ENCODE peak calls at places on chromosomes 16 and 17, in eight cellular contexts. One of them, this sample, is unnamed.

GRCh38 chr17:1376061-1376460 is 24.0 kb downstream of the YWHAE start:
- DNase-seq in thoracic aorta: no peak
- DNase-seq in body of pancreas: no peak
- DNase-seq in heart left ventricle: no peak
- DNase-seq in AG10803: no peak
- DNase-seq in cardiac muscle cell: no peak
- DNase-seq in pancreas: no peak
- DNase-seq in lower lobe of right lung: no peak
- DNase-seq in this sample: no peak

GRCh38 chr16:81445926-81446317 is 1.3 kb downstream of the CMIP start:
- DNase-seq in thoracic aorta: no peak
- DNase-seq in body of pancreas: peak; percentile 42
- DNase-seq in heart left ventricle: no peak
- DNase-seq in AG10803: no peak
- DNase-seq in cardiac muscle cell: no peak
- DNase-seq in pancreas: no peak
- DNase-seq in lower lobe of right lung: no peak
- DNase-seq in this sample: no peak

GRCh38 chr17:55887531-55887930 is 136.7 kb downstream of the PCTP start:
- DNase-seq in thoracic aorta: no peak
- DNase-seq in body of pancreas: no peak
- DNase-seq in heart left ventricle: no peak
- DNase-seq in AG10803: no peak
- DNase-seq in cardiac muscle cell: no peak
- DNase-seq in pancreas: no peak
- DNase-seq in lower lobe of right lung: no peak
- DNase-seq in this sample: no peak

GRCh38 chr17:33234930-33235685 is 58.0 kb downstream of the ASIC2 start:
- DNase-seq in thoracic aorta: peak; percentile 67
- DNase-seq in body of pancreas: peak; percentile 52
- DNase-seq in heart left ventricle: peak; percentile 27
- DNase-seq in AG10803: peak; percentile 85
- DNase-seq in cardiac muscle cell: peak; percentile 88
- DNase-seq in pancreas: peak; percentile 67
- DNase-seq in lower lobe of right lung: no peak
- DNase-seq in this sample: peak; percentile 77

GRCh38 chr17:40916366-40916765 is 21.1 kb downstream of the KRT23 start:
- DNase-seq in thoracic aorta: no peak
- DNase-seq in body of pancreas: no peak
- DNase-seq in heart left ventricle: no peak
- DNase-seq in AG10803: no peak
- DNase-seq in cardiac muscle cell: no peak
- DNase-seq in pancreas: no peak
- DNase-seq in lower lobe of right lung: no peak
- DNase-seq in this sample: no peak

GRCh38 chr17:18964018-18964351 is 12.0 kb downstream of the SLC5A10 start:
- DNase-seq in thoracic aorta: no peak
- DNase-seq in body of pancreas: no peak
- DNase-seq in heart left ventricle: no peak
- DNase-seq in AG10803: no peak
- DNase-seq in cardiac muscle cell: no peak
- DNase-seq in pancreas: peak; percentile 8
- DNase-seq in lower lobe of right lung: no peak
- DNase-seq in this sample: no peak

GRCh38 chr16:67834242-67834614 is 7.9 kb upstream of the THAP11 start:
- DNase-seq in thoracic aorta: no peak
- DNase-seq in body of pancreas: no peak
- DNase-seq in heart left ventricle: no peak
- DNase-seq in AG10803: no peak
- DNase-seq in cardiac muscle cell: no peak
- DNase-seq in pancreas: no peak
- DNase-seq in lower lobe of right lung: no peak
- DNase-seq in this sample: no peak

GRCh38 chr16:15970202-15970601 is 20.8 kb downstream of the ABCC1 start:
- DNase-seq in thoracic aorta: no peak
- DNase-seq in body of pancreas: no peak
- DNase-seq in heart left ventricle: no peak
- DNase-seq in AG10803: no peak
- DNase-seq in cardiac muscle cell: no peak
- DNase-seq in pancreas: no peak
- DNase-seq in lower lobe of right lung: no peak
- DNase-seq in this sample: no peak

GRCh38 chr17:63937319-63937718 is 5.2 kb upstream of the CD79B start:
- DNase-seq in thoracic aorta: no peak
- DNase-seq in body of pancreas: no peak
- DNase-seq in heart left ventricle: no peak
- DNase-seq in AG10803: no peak
- DNase-seq in cardiac muscle cell: no peak
- DNase-seq in pancreas: no peak
- DNase-seq in lower lobe of right lung: no peak
- DNase-seq in this sample: no peak

GRCh38 chr17:63932721-63933120 is 590 bp upstream of the CD79B start:
- DNase-seq in thoracic aorta: no peak
- DNase-seq in body of pancreas: no peak
- DNase-seq in heart left ventricle: no peak
- DNase-seq in AG10803: no peak
- DNase-seq in cardiac muscle cell: no peak
- DNase-seq in pancreas: no peak
- DNase-seq in lower lobe of right lung: no peak
- DNase-seq in this sample: no peak

GRCh38 chr17:63937920-63938319 is 5.8 kb upstream of the CD79B start:
- DNase-seq in thoracic aorta: no peak
- DNase-seq in body of pancreas: no peak
- DNase-seq in heart left ventricle: no peak
- DNase-seq in AG10803: no peak
- DNase-seq in cardiac muscle cell: no peak
- DNase-seq in pancreas: no peak
- DNase-seq in lower lobe of right lung: no peak
- DNase-seq in this sample: no peak

GRCh38 chr17:63932008-63932561 is at the start of gene CD79B:
- DNase-seq in thoracic aorta: no peak
- DNase-seq in body of pancreas: no peak
- DNase-seq in heart left ventricle: no peak
- DNase-seq in AG10803: no peak
- DNase-seq in cardiac muscle cell: no peak
- DNase-seq in pancreas: no peak
- DNase-seq in lower lobe of right lung: no peak
- DNase-seq in this sample: no peak

DNA sequence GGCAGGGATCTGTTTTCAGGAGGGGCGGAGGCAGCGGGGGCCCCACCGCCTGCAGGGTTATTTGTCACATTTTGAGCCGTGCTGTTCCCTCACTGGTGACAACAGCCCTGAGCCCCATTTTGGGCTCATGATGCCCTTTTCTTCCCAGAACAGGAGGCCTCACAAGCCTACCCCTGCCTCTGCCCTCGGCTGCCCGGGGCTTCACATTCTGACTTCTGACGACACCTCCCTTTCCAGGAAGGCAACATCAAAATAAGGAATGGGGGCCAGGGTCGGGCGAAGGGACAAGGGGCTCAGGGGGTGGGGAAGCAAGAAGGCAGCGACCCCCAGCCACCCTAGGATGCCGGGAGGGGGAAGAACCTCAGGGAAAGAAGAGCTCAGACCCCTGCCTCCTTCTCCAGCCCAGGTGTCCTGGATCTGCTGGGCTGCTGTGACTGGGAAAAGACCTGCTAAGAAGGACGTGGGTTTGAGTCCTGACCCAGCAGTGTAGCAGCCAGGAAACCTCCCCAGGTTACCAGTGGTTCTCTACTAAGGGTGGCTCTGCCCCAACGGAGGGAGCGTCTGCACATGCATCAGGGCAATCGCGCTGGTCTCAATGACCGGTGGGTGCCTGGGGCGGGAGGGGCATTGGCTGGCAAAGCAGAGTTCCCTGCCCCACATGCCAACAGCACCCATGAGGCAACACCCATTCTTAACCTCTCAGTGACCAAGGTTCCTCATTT is 2.4 kb upstream of the CD79B start:
- DNase-seq in thoracic aorta: no peak
- DNase-seq in body of pancreas: no peak
- DNase-seq in heart left ventricle: no peak
- DNase-seq in AG10803: no peak
- DNase-seq in cardiac muscle cell: no peak
- DNase-seq in pancreas: no peak
- DNase-seq in lower lobe of right lung: no peak
- DNase-seq in this sample: no peak
- H3K4me3 ChIP-seq in thoracic aorta: no peak overlapping the region
- H3K4me3 ChIP-seq in body of pancreas: no peak overlapping the region
- H3K4me3 ChIP-seq in heart left ventricle: no peak overlapping the region
- H3K4me3 ChIP-seq in AG10803: no peak overlapping the region
- H3K4me3 ChIP-seq in cardiac muscle cell: no peak overlapping the region
- H3K4me3 ChIP-seq in pancreas: no peak overlapping the region
- H3K4me3 ChIP-seq in lower lobe of right lung: no peak overlapping the region
- H3K4me3 ChIP-seq in this sample: no peak overlapping the region

DNA sequence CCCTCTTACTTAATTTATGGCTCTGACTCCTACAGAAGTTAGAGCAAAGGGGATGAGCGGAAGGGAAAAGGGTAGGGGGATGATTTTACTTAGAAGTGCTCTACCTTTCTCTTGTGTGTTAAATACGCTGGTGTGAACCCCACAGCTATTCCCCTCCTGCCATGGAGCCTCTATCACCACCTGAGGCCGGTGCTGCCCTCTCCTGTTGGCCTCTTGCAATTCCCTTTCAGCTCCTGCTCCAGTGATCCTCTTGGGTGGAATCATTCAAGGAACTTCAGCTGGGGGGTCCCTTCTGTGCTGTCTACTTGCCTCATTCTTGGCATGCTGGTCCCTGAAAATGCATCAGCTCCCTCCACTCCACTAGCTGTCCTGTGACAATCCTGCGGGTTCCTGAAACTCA is 41.8 kb upstream of the CDH8 start:
- DNase-seq in thoracic aorta: no peak
- DNase-seq in body of pancreas: peak; percentile 5
- DNase-seq in heart left ventricle: no peak
- DNase-seq in AG10803: peak; percentile 1
- DNase-seq in cardiac muscle cell: no peak
- DNase-seq in pancreas: no peak
- DNase-seq in lower lobe of right lung: no peak
- DNase-seq in this sample: no peak
- TF ChIP-seq CTCF in thoracic aorta: no peak
- TF ChIP-seq CTCF in body of pancreas: no peak
- TF ChIP-seq CTCF in heart left ventricle: no peak
- TF ChIP-seq CTCF in AG10803: peak; percentile 32
- TF ChIP-seq CTCF in cardiac muscle cell: no peak
- TF ChIP-seq CTCF in pancreas: no peak
- TF ChIP-seq CTCF in lower lobe of right lung: peak; percentile 29
- TF ChIP-seq CTCF in this sample: no peak

GRCh38 chr16:1537763-1538289 is 4.4 kb downstream of the TMEM204 start:
- DNase-seq in thoracic aorta: no peak
- DNase-seq in body of pancreas: no peak
- DNase-seq in heart left ventricle: no peak
- DNase-seq in AG10803: no peak
- DNase-seq in cardiac muscle cell: no peak
- DNase-seq in pancreas: no peak
- DNase-seq in lower lobe of right lung: no peak
- DNase-seq in this sample: no peak

GRCh38 chr16:1538804-1539520 is 5.5 kb downstream of the TMEM204 start:
- DNase-seq in thoracic aorta: no peak
- DNase-seq in body of pancreas: no peak
- DNase-seq in heart left ventricle: no peak
- DNase-seq in AG10803: no peak
- DNase-seq in cardiac muscle cell: no peak
- DNase-seq in pancreas: no peak
- DNase-seq in lower lobe of right lung: no peak
- DNase-seq in this sample: no peak

GRCh38 chr16:1535391-1536291 is 2.2 kb downstream of the TMEM204 start:
- DNase-seq in thoracic aorta: no peak
- DNase-seq in body of pancreas: no peak
- DNase-seq in heart left ventricle: no peak
- DNase-seq in AG10803: peak; percentile 13
- DNase-seq in cardiac muscle cell: no peak
- DNase-seq in pancreas: no peak
- DNase-seq in lower lobe of right lung: no peak
- DNase-seq in this sample: no peak

GRCh38 chr16:1536601-1537000 is 3.1 kb downstream of the TMEM204 start:
- DNase-seq in thoracic aorta: no peak
- DNase-seq in body of pancreas: no peak
- DNase-seq in heart left ventricle: no peak
- DNase-seq in AG10803: no peak
- DNase-seq in cardiac muscle cell: no peak
- DNase-seq in pancreas: no peak
- DNase-seq in lower lobe of right lung: no peak
- DNase-seq in this sample: no peak

DNA sequence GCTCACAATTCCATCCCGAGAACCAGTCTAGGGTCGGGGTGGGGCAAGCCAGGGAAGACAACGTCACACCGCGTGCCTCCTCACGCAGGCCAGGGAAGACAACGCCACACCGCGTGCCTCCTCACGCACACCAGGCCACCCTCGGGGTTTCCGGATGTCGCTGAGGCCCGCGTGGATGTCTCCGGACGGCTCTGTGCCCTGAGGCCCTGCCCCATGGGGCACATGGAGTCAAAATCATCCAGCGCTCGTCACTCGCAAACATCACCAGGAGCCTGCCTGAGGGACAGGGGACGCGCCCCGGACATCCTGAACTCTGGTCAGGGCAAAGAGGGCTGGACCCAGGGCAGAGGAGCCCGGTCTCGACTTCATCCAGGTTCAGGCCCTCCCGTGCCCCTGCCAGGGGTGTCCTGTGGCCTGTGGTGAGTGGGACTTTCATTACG is 3.7 kb downstream of the TMEM204 start:
- DNase-seq in thoracic aorta: no peak
- DNase-seq in body of pancreas: no peak
- DNase-seq in heart left ventricle: no peak
- DNase-seq in AG10803: no peak
- DNase-seq in cardiac muscle cell: no peak
- DNase-seq in pancreas: no peak
- DNase-seq in lower lobe of right lung: peak; percentile 45
- DNase-seq in this sample: no peak
- H3K4me3 ChIP-seq in thoracic aorta: no peak overlapping the region
- H3K4me3 ChIP-seq in body of pancreas: no peak overlapping the region
- H3K4me3 ChIP-seq in heart left ventricle: peak overlapping the region; percentile 93
- H3K4me3 ChIP-seq in AG10803: no peak overlapping the region
- H3K4me3 ChIP-seq in cardiac muscle cell: no peak overlapping the region
- H3K4me3 ChIP-seq in pancreas: no peak overlapping the region
- H3K4me3 ChIP-seq in lower lobe of right lung: peak overlapping the region; percentile 73
- H3K4me3 ChIP-seq in this sample: no peak overlapping the region

GRCh38 chr17:30969989-30970680 is 704 bp upstream of the RNF135 start:
- DNase-seq in thoracic aorta: no peak
- DNase-seq in body of pancreas: peak; percentile 47
- DNase-seq in heart left ventricle: no peak
- DNase-seq in AG10803: peak; percentile 12
- DNase-seq in cardiac muscle cell: peak; percentile 23
- DNase-seq in pancreas: peak; percentile 20
- DNase-seq in lower lobe of right lung: no peak
- DNase-seq in this sample: peak; percentile 23

GRCh38 chr17:30970757-30971567 is at the start of gene RNF135:
- DNase-seq in thoracic aorta: peak; percentile 64
- DNase-seq in body of pancreas: peak; percentile 85
- DNase-seq in heart left ventricle: peak; percentile 90
- DNase-seq in AG10803: peak; percentile 88
- DNase-seq in cardiac muscle cell: peak; percentile 93
- DNase-seq in pancreas: peak; percentile 75
- DNase-seq in lower lobe of right lung: peak; percentile 90
- DNase-seq in this sample: peak; percentile 82

DNA sequence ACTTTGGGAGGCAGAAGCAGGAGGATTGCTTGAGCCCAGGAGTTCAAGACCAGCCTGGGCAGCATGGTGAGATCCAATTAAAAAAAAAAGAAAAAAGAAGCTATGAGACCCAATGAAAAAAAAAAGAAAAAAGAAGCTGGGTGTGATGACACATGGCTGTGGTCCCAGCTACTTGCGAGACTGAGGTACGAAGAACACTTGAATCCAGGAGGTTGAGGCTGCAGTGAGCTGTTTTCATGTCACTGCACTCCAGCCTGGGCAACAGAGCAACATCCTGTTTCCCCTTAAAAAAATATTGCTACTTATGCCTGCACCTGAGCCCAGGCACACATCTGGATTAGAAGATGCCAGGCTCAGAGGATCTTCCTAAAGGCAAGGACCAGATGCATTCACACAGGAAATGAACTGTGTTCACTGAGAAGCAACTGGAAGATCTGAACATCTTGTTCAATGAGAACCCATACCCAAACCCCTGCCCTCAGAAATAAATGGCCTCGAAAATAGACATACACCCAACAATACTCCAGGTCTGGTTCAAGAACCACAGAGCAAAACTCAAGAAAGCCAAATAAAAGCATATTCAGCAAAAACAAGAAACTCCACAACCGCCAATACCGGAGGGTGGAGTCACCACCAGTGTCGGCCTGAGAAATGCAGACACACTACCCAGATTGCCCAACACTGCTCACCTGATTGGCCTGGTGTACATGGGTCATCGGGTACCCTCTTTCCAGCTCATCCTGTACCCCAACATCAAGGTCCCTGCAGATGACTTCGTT is 4.4 kb downstream of the RNF135 start:
- DNase-seq in thoracic aorta: no peak
- DNase-seq in body of pancreas: no peak
- DNase-seq in heart left ventricle: no peak
- DNase-seq in AG10803: no peak
- DNase-seq in cardiac muscle cell: no peak
- DNase-seq in pancreas: no peak
- DNase-seq in lower lobe of right lung: no peak
- DNase-seq in this sample: no peak
- TF ChIP-seq CTCF in thoracic aorta: no peak
- TF ChIP-seq CTCF in body of pancreas: no peak
- TF ChIP-seq CTCF in heart left ventricle: no peak
- TF ChIP-seq CTCF in AG10803: no peak
- TF ChIP-seq CTCF in cardiac muscle cell: no peak
- TF ChIP-seq CTCF in pancreas: no peak
- TF ChIP-seq CTCF in lower lobe of right lung: no peak
- TF ChIP-seq CTCF in this sample: no peak